ENCODE peak calls at places on chromosomes 4 and X, in seven cellular contexts. One of them, this sample, is unnamed.

GRCh38 chr4:94595880-94596483 is 144.2 kb downstream of the PDLIM5 start:
- DNase-seq in cardiac muscle cell: peak; percentile 36
- DNase-seq in H1: no peak
- DNase-seq in left lung: no peak
- DNase-seq in testis: no peak
- DNase-seq in HepG2: peak; percentile 48
- DNase-seq in MM.1S: peak; percentile 56
- DNase-seq in this sample: no peak

GRCh38 chrX:13398073-13398823 is 78.4 kb upstream of the ATXN3L start:
- DNase-seq in left lung: peak; percentile 50
- DNase-seq in cardiac muscle cell: no peak
- DNase-seq in MM.1S: no peak
- DNase-seq in testis: no peak
- DNase-seq in H1: no peak
- DNase-seq in HepG2: peak; percentile 70
- DNase-seq in this sample: no peak

GRCh38 chr4:56465599-56466295 is 1.7 kb upstream of the SRP72 start:
- DNase-seq in HepG2: no peak
- DNase-seq in H1: no peak
- DNase-seq in testis: no peak
- DNase-seq in left lung: no peak
- DNase-seq in cardiac muscle cell: no peak
- DNase-seq in MM.1S: peak; percentile 6
- DNase-seq in this sample: no peak

GRCh38 chr4:61200195-61200990 is at the start of gene ADGRL3:
- DNase-seq in left lung: peak; percentile 32
- DNase-seq in cardiac muscle cell: peak; percentile 78
- DNase-seq in testis: peak; percentile 63
- DNase-seq in HepG2: no peak
- DNase-seq in MM.1S: no peak
- DNase-seq in H1: peak; percentile 88
- DNase-seq in this sample: no peak

GRCh38 chr4:158993895-158994294 is 109.0 kb upstream of the RAPGEF2 start:
- DNase-seq in left lung: no peak
- DNase-seq in cardiac muscle cell: no peak
- DNase-seq in MM.1S: no peak
- DNase-seq in HepG2: no peak
- DNase-seq in H1: no peak
- DNase-seq in testis: no peak
- DNase-seq in this sample: no peak

GRCh38 chrX:110000000-110000399 is 2.9 kb upstream of the TMEM164 start:
- DNase-seq in left lung: no peak
- DNase-seq in MM.1S: no peak
- DNase-seq in H1: no peak
- DNase-seq in testis: no peak
- DNase-seq in cardiac muscle cell: no peak
- DNase-seq in HepG2: no peak
- DNase-seq in this sample: no peak

GRCh38 chr4:24521544-24521943 is 62.8 kb downstream of the DHX15 start:
- DNase-seq in left lung: no peak
- DNase-seq in H1: no peak
- DNase-seq in HepG2: no peak
- DNase-seq in cardiac muscle cell: no peak
- DNase-seq in MM.1S: no peak
- DNase-seq in testis: no peak
- DNase-seq in this sample: no peak

GRCh38 chrX:3527166-3527565 is 180.7 kb upstream of the MXRA5 start:
- DNase-seq in cardiac muscle cell: no peak
- DNase-seq in testis: no peak
- DNase-seq in MM.1S: no peak
- DNase-seq in H1: no peak
- DNase-seq in left lung: no peak
- DNase-seq in HepG2: no peak
- DNase-seq in this sample: no peak

GRCh38 chr4:75916091-75916661 is 13.9 kb upstream of the PPEF2 start:
- DNase-seq in cardiac muscle cell: peak; percentile 51
- DNase-seq in testis: peak; percentile 23
- DNase-seq in HepG2: peak; percentile 25
- DNase-seq in left lung: no peak
- DNase-seq in H1: no peak
- DNase-seq in MM.1S: peak; percentile 52
- DNase-seq in this sample: no peak

GRCh38 chrX:101287402-101287801 is 3.7 kb downstream of the TAF7L start:
- DNase-seq in testis: no peak
- DNase-seq in MM.1S: peak; percentile 37
- DNase-seq in cardiac muscle cell: peak; percentile 39
- DNase-seq in HepG2: peak; percentile 11
- DNase-seq in H1: no peak
- DNase-seq in left lung: no peak
- DNase-seq in this sample: no peak

GRCh38 chrX:13845721-13846378 is 29.0 kb upstream of the GPM6B start:
- DNase-seq in cardiac muscle cell: no peak
- DNase-seq in MM.1S: no peak
- DNase-seq in testis: peak; percentile 26
- DNase-seq in HepG2: no peak
- DNase-seq in left lung: no peak
- DNase-seq in H1: no peak
- DNase-seq in this sample: no peak

GRCh38 chrX:51461053-51462050 is 35.0 kb downstream of the NUDT11 start:
- DNase-seq in H1: no peak
- DNase-seq in HepG2: peak; percentile 6
- DNase-seq in testis: peak; percentile 54
- DNase-seq in left lung: no peak
- DNase-seq in MM.1S: peak; percentile 8
- DNase-seq in cardiac muscle cell: peak; percentile 46
- DNase-seq in this sample: no peak

GRCh38 chr4:7239101-7239820 is 46.9 kb downstream of the SORCS2 start:
- DNase-seq in left lung: no peak
- DNase-seq in H1: no peak
- DNase-seq in HepG2: no peak
- DNase-seq in MM.1S: no peak
- DNase-seq in testis: no peak
- DNase-seq in cardiac muscle cell: no peak
- DNase-seq in this sample: no peak

GRCh38 chr4:7239844-7240243 is 47.5 kb downstream of the SORCS2 start:
- DNase-seq in HepG2: no peak
- DNase-seq in MM.1S: no peak
- DNase-seq in left lung: no peak
- DNase-seq in testis: no peak
- DNase-seq in cardiac muscle cell: no peak
- DNase-seq in H1: no peak
- DNase-seq in this sample: no peak

GRCh38 chr4:7237863-7238262 is 45.5 kb downstream of the SORCS2 start:
- DNase-seq in cardiac muscle cell: no peak
- DNase-seq in testis: no peak
- DNase-seq in HepG2: no peak
- DNase-seq in left lung: no peak
- DNase-seq in MM.1S: no peak
- DNase-seq in H1: no peak
- DNase-seq in this sample: no peak

GRCh38 chr4:7236847-7237246 is 44.5 kb downstream of the SORCS2 start:
- DNase-seq in H1: no peak
- DNase-seq in HepG2: no peak
- DNase-seq in MM.1S: no peak
- DNase-seq in left lung: no peak
- DNase-seq in cardiac muscle cell: peak; percentile 70
- DNase-seq in testis: peak; percentile 40
- DNase-seq in this sample: no peak

DNA sequence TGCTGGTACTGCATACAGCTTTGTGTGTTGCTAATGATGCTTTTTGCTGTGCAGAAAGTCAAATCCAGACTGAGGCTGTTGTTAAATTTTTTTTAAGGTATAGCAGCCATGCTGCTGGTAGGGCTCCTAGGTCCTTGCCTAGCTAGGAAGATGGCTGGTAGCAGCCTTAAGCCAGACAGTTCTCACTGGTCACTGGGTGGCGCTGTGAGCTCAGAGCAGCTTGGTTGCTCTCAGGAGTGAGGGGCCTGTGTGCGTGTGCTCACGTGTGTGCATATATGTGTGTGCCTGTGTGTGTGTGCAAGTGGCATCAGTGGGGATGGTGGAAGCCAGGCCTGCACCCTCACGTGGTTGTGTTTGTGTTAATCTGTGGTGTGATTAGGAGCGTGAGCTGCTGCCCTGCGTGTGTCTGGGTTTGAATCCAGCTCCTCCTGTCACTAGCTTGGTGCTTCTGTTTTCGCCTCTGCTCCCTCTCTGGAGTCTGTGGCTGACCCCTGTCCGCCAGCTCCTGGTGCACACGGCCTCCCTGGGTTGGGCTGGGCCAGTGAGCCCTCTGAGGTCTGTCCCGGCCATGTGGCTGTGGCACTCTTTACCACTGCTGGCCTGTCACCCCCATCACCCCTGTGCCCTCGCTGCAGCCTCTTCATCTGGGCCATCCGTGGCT is 46.1 kb downstream of the SORCS2 start:
- DNase-seq in MM.1S: no peak
- DNase-seq in testis: no peak
- DNase-seq in cardiac muscle cell: no peak
- DNase-seq in H1: peak; percentile 66
- DNase-seq in HepG2: no peak
- DNase-seq in left lung: no peak
- DNase-seq in this sample: no peak
- TF ChIP-seq CTCF in MM.1S: peak; percentile 12
- TF ChIP-seq CTCF in testis: no peak
- TF ChIP-seq CTCF in cardiac muscle cell: no peak
- TF ChIP-seq CTCF in H1: peak; percentile 70
- TF ChIP-seq CTCF in HepG2: no peak
- TF ChIP-seq CTCF in left lung: no peak
- TF ChIP-seq CTCF in this sample: no peak

DNA sequence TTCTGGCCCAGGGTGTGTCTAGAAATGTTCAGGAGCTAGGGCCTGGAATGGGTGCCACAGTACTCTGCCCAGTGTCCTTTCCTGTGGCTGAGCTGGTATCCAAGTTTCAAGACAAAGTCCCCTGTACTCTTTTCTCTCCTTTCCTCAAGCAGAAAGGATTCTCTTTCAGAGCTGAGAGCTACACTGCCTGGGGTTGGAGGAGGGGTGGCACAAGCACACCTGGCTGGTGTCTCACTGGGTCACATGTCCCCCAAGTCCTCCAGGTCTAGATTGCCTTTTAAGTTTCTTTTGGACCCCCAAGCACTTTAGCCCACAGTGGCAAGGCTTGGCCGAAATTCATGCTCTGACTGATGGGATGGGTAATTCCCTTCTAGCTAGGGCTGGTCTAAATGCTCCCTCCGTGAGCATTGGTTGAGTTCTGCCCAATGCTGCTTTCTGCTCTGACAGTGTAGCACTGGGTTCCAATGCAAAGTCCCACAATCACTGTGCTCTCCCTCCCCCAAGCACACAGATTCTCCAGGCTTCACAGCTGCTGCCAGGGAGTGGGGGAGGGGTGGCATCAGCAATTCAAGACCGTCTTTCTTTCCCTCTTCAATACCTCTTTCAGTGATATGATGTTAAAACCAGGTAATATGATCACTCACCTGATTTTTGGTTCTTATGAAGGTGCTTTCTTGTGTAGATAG is 47.8 kb downstream of the BEX3 start:
- DNase-seq in HepG2: no peak
- DNase-seq in testis: no peak
- DNase-seq in MM.1S: no peak
- DNase-seq in cardiac muscle cell: peak; percentile 21
- DNase-seq in left lung: no peak
- DNase-seq in H1: no peak
- DNase-seq in this sample: no peak
- H3K27me3 ChIP-seq in HepG2: no peaks in the 10 kb centered on the region
- H3K27me3 ChIP-seq in testis: no peaks in the 10 kb centered on the region
- H3K27me3 ChIP-seq in MM.1S: no peaks in the 10 kb centered on the region
- H3K27me3 ChIP-seq in cardiac muscle cell: no peaks in the 10 kb centered on the region
- H3K27me3 ChIP-seq in left lung: no peaks in the 10 kb centered on the region
- H3K27me3 ChIP-seq in H1: no peaks in the 10 kb centered on the region
- H3K27me3 ChIP-seq in this sample: no peaks in the 10 kb centered on the region

GRCh38 chr4:183072181-183072580 is 26.9 kb upstream of the WWC2 start:
- DNase-seq in cardiac muscle cell: no peak
- DNase-seq in testis: no peak
- DNase-seq in H1: no peak
- DNase-seq in HepG2: no peak
- DNase-seq in left lung: no peak
- DNase-seq in MM.1S: no peak
- DNase-seq in this sample: no peak
- TF ChIP-seq CTCF in cardiac muscle cell: no peak
- TF ChIP-seq CTCF in testis: no peak
- TF ChIP-seq CTCF in H1: no peak
- TF ChIP-seq CTCF in HepG2: no peak
- TF ChIP-seq CTCF in left lung: no peak
- TF ChIP-seq CTCF in MM.1S: no peak
- TF ChIP-seq CTCF in this sample: no peak

GRCh38 chrX:17674611-17675010 is 62.7 kb upstream of the SCML1 start:
- DNase-seq in cardiac muscle cell: no peak
- DNase-seq in HepG2: no peak
- DNase-seq in testis: no peak
- DNase-seq in left lung: no peak
- DNase-seq in H1: no peak
- DNase-seq in MM.1S: no peak
- DNase-seq in this sample: no peak

GRCh38 chrX:17682259-17682658 is 55.0 kb upstream of the SCML1 start:
- DNase-seq in left lung: no peak
- DNase-seq in testis: no peak
- DNase-seq in HepG2: no peak
- DNase-seq in MM.1S: no peak
- DNase-seq in cardiac muscle cell: no peak
- DNase-seq in H1: no peak
- DNase-seq in this sample: no peak

GRCh38 chrX:17679820-17680219 is 57.5 kb upstream of the SCML1 start:
- DNase-seq in HepG2: no peak
- DNase-seq in cardiac muscle cell: no peak
- DNase-seq in H1: no peak
- DNase-seq in testis: no peak
- DNase-seq in MM.1S: no peak
- DNase-seq in left lung: no peak
- DNase-seq in this sample: no peak

GRCh38 chrX:17680732-17681413 is 56.4 kb upstream of the SCML1 start:
- DNase-seq in H1: no peak
- DNase-seq in cardiac muscle cell: no peak
- DNase-seq in MM.1S: no peak
- DNase-seq in testis: no peak
- DNase-seq in HepG2: no peak
- DNase-seq in left lung: no peak
- DNase-seq in this sample: no peak

GRCh38 chrX:17679261-17679660 is 58.0 kb upstream of the SCML1 start:
- DNase-seq in HepG2: no peak
- DNase-seq in H1: no peak
- DNase-seq in left lung: no peak
- DNase-seq in MM.1S: no peak
- DNase-seq in cardiac muscle cell: no peak
- DNase-seq in testis: no peak
- DNase-seq in this sample: no peak
- H3K27me3 ChIP-seq in HepG2: no peaks in the 10 kb centered on the region
- H3K27me3 ChIP-seq in H1: no peaks in the 10 kb centered on the region
- H3K27me3 ChIP-seq in left lung: no peaks in the 10 kb centered on the region
- H3K27me3 ChIP-seq in MM.1S: no peaks in the 10 kb centered on the region
- H3K27me3 ChIP-seq in cardiac muscle cell: no peaks in the 10 kb centered on the region
- H3K27me3 ChIP-seq in testis: no peaks in the 10 kb centered on the region
- H3K27me3 ChIP-seq in this sample: no peaks in the 10 kb centered on the region